ENCODE peak calls at places on chromosomes 4 and X, in five cellular contexts. W is stimulated activated CD4-positive, alpha-beta T cell treated with anti-CD3 and anti-CD28 coated beads, Interleukin-1b, Interleukin-23, amount 100 ng/mL, for 4 hours; J is astrocyte of the spinal cord; F is H9; S is GM12878. V is an unnamed sample.

GRCh38 chr4:83036991-83037390 is 2.0 kb downstream of the COPS4 start:
- DNase-seq in F (no peak), W (no peak), S (no peak), J (no peak), V (no peak)

GRCh38 chrX:132216806-132217202 is 2.4 kb downstream of the RAP2C start:
- DNase-seq in W (no peak), J (peak), S (no peak), F (no peak), V (no peak)

GRCh38 chrX:53223955-53224859 is 800 bp downstream of the KDM5C start:
- DNase-seq in S (no peak), J (peak), F (no peak), W (peak), V (no peak)

GRCh38 chr4:147481577-147482109 is 746 bp downstream of the EDNRA start:
- DNase-seq in W (no peak), S (no peak), J (peak), F (peak), V (no peak)

GRCh38 chrX:19512961-19513360 is 2.3 kb downstream of the MAP3K15 start:
- DNase-seq in F (no peak), J (no peak), S (no peak), W (no peak), V (no peak)

GRCh38 chrX:25131055-25131454 is 115.3 kb upstream of the ARX start:
- DNase-seq in W (no peak), S (no peak), F (no peak), J (no peak), V (no peak)

GRCh38 chrX:20066968-20067708 is 49.6 kb downstream of the MAP7D2 start:
- DNase-seq in J (peak), F (no peak), W (no peak), S (no peak), V (no peak)

GRCh38 chr4:5874811-5875465 is 17.9 kb downstream of the CRMP1 start:
- DNase-seq in F (peak), S (no peak), J (peak), W (no peak), V (no peak)

GRCh38 chr4:76435689-76436176 is 704 bp downstream of the SHROOM3 start:
- DNase-seq in S (no peak), J (peak), W (no peak), F (no peak), V (no peak)

GRCh38 chr4:158313566-158313965 is 103.3 kb downstream of the TMEM144 start:
- DNase-seq in F (no peak), J (peak), W (no peak), S (no peak), V (no peak)

GRCh38 chr4:158958489-158959270 is 144.2 kb upstream of the RAPGEF2 start:
- DNase-seq in J (no peak), F (no peak), S (no peak), W (no peak), V (no peak)

GRCh38 chrX:136752796-136753195 is 27.9 kb downstream of the ARHGEF6 start:
- DNase-seq in S (no peak), J (peak), F (no peak), W (no peak), V (no peak)

GRCh38 chrX:153816821-153817220 is 13.5 kb downstream of the PDZD4 start:
- DNase-seq in J (no peak), F (no peak), W (no peak), S (no peak), V (no peak)

GRCh38 chrX:34426334-34426733 is 230.8 kb downstream of the TMEM47 start:
- DNase-seq in S (no peak), W (no peak), F (peak), J (no peak), V (no peak)

GRCh38 chr4:56981795-56982201 is 3.1 kb downstream of the POLR2B start:
- DNase-seq in W (no peak), F (no peak), S (no peak), J (peak), V (no peak)

GRCh38 chrX:17655232-17656034 is 81.9 kb upstream of the SCML1 start:
- DNase-seq in J (peak), W (no peak), F (peak), S (no peak), V (no peak)

GRCh38 chr4:138085956-138086355 is 156.2 kb downstream of the SLC7A11 start:
- DNase-seq in W (no peak), F (no peak), J (no peak), S (no peak), V (no peak)

GRCh38 chr4:1402516-1403101 is 3.6 kb downstream of the NKX1-1 start:
- DNase-seq in J (no peak), F (peak), S (no peak), W (no peak), V (no peak)

GRCh38 chr4:166655705-166656104 is 578.6 kb downstream of the SPOCK3 start:
- DNase-seq in W (no peak), F (no peak), S (no peak), J (no peak), V (no peak)

GRCh38 chr4:15544196-15544730 is 74.6 kb downstream of the CC2D2A start:
- DNase-seq in W (no peak), F (no peak), S (no peak), J (no peak), V (no peak)

GRCh38 chrX:21740329-21741274 is 17.3 kb downstream of the SMPX start:
- DNase-seq in F (no peak), J (peak), W (no peak), S (no peak), V (no peak)

GRCh38 chr4:140296871-140297570 is 76.4 kb upstream of the SCOC start:
- DNase-seq in W (no peak), F (no peak), J (no peak), S (no peak), V (no peak)

GRCh38 chr4:17544205-17544604 is 29.2 kb downstream of the CLRN2 start:
- DNase-seq in F (peak), S (no peak), J (no peak), W (no peak), V (no peak)

GRCh38 chr4:39792529-39792928 is 94.6 kb downstream of the UBE2K start:
- DNase-seq in W (no peak), J (no peak), F (no peak), S (no peak), V (no peak)

GRCh38 chr4:107826427-107826980 is 1.8 kb downstream of the SGMS2 start:
- DNase-seq in W (no peak), S (no peak), J (no peak), F (no peak), V (no peak)

GRCh38 chr4:163070023-163070422 is 96.7 kb downstream of the NAF1 start:
- DNase-seq in J (no peak), F (no peak), S (no peak), W (no peak), V (no peak)

GRCh38 chr4:111639876-111640275 is 505.4 kb upstream of the FAM241A start:
- DNase-seq in W (no peak), F (no peak), J (no peak), S (no peak), V (no peak)

GRCh38 chrX:69165116-69165651 is at the start of gene PJA1:
- DNase-seq in F (peak), J (peak), W (peak), S (no peak), V (no peak)

GRCh38 chr4:164023214-164023613 is 528.7 kb downstream of the TMA16 start:
- DNase-seq in J (no peak), W (no peak), S (no peak), F (no peak), V (no peak)

GRCh38 chr4:115918149-115918548 is 804.7 kb upstream of the NDST4 start:
- DNase-seq in F (no peak), W (no peak), J (no peak), S (no peak), V (no peak)

GRCh38 chrX:63934791-63935190 is 149.8 kb upstream of the ARHGEF9 start:
- DNase-seq in F (peak), S (no peak), W (no peak), J (no peak), V (no peak)

GRCh38 chr4:138897818-138898226 is 117.8 kb upstream of the NOCT start:
- DNase-seq in S (no peak), J (peak), F (no peak), W (no peak), V (no peak)

GRCh38 chr4:173237152-173237551 is 68.5 kb downstream of the GALNT7 start:
- DNase-seq in F (no peak), S (no peak), W (no peak), J (no peak), V (no peak)

GRCh38 chr4:155759372-155760252 is 791 bp downstream of the GUCY1B1 start:
- DNase-seq in S (no peak), W (no peak), J (no peak), F (peak), V (no peak)